ENCODE peak calls at places on chromosomes 6 and 20, in four cellular contexts. J is heart right ventricle, V is mesendoderm, G is pancreas. W is an unnamed sample.

GRCh38 chr6:78666764-78667163 is 200.6 kb upstream of the IRAK1BP1 start:
- DNase-seq in J (no peak), V (no peak), G (no peak), W (no peak)

GRCh38 chr6:111810321-111811235 is 62.7 kb downstream of the FYN start:
- DNase-seq in J (no peak), V (no peak), G (no peak), W (no peak)

GRCh38 chr6:160132776-160133338 is 11.2 kb downstream of the SLC22A1 start:
- DNase-seq in J (no peak), V (no peak), G (no peak), W (no peak)

GRCh38 chr6:12751694-12752304 is 35.2 kb downstream of the PHACTR1 start:
- DNase-seq in J (peak), V (peak), G (peak), W (no peak)

GRCh38 chr6:56009620-56010019 is 134.2 kb upstream of the BMP5 start:
- DNase-seq in J (no peak), V (no peak), G (no peak), W (no peak)

GRCh38 chr6:32190054-32190945 is at the start of gene PBX2:
- DNase-seq in J (peak), V (peak), G (peak), W (peak)

GRCh38 chr6:121531658-121532167 is 96.3 kb downstream of the GJA1 start:
- DNase-seq in J (no peak), V (peak), G (no peak), W (no peak)

GRCh38 chr6:82555801-82556200 is 192.2 kb downstream of the TPBG start:
- DNase-seq in J (no peak), V (no peak), G (no peak), W (no peak)

GRCh38 chr6:31465718-31466117 is 32.2 kb upstream of the MICB start:
- DNase-seq in J (no peak), V (no peak), G (no peak), W (no peak)

GRCh38 chr20:38926934-38927616 is 858 bp downstream of the FAM83D start:
- DNase-seq in J (no peak), V (peak), G (no peak), W (no peak)

GRCh38 chr20:43975096-43975768 is 60.6 kb downstream of the TOX2 start:
- DNase-seq in J (no peak), V (peak), G (no peak), W (no peak)

GRCh38 chr20:56630506-56631317 is 1.6 kb downstream of the TFAP2C start:
- DNase-seq in J (peak), V (peak), G (no peak), W (no peak)

GRCh38 chr20:16124491-16124890 is 448.8 kb downstream of the KIF16B start:
- DNase-seq in J (no peak), V (no peak), G (no peak), W (no peak)

GRCh38 chr6:80425089-80425823 is 318.8 kb downstream of the BCKDHB start:
- DNase-seq in J (no peak), V (no peak), G (no peak), W (no peak)

GRCh38 chr6:112007805-112008204 is 46.1 kb upstream of the CCN6 start:
- DNase-seq in J (no peak), V (no peak), G (peak), W (no peak)

GRCh38 chr6:113908801-113909200 is 51.7 kb downstream of the MARCKS start:
- DNase-seq in J (no peak), V (peak), G (no peak), W (no peak)

GRCh38 chr6:41650120-41650519 is 11.9 kb downstream of the MDFI start:
- DNase-seq in J (no peak), V (no peak), G (no peak), W (no peak)

GRCh38 chr6:89602713-89603112 is 35.8 kb downstream of the LYRM2 start:
- DNase-seq in J (no peak), V (no peak), G (no peak), W (no peak)
- H3K27ac ChIP-seq in J (no peak), V (no peak), G (no peak), W (no peak)

GRCh38 chr6:39926668-39927067 is 7.6 kb downstream of the MOCS1 start:
- DNase-seq in J (no peak), V (no peak), G (no peak), W (no peak)
- H3K27ac ChIP-seq in J (no peak), V (no peak), G (no peak), W (peak)

GRCh38 chr20:59811681-59812171 is 121.7 kb downstream of the SYCP2 start:
- DNase-seq in J (no peak), V (no peak), G (no peak), W (no peak)
- H3K27ac ChIP-seq in J (no peak), V (no peak), G (no peak), W (no peak)

DNA sequence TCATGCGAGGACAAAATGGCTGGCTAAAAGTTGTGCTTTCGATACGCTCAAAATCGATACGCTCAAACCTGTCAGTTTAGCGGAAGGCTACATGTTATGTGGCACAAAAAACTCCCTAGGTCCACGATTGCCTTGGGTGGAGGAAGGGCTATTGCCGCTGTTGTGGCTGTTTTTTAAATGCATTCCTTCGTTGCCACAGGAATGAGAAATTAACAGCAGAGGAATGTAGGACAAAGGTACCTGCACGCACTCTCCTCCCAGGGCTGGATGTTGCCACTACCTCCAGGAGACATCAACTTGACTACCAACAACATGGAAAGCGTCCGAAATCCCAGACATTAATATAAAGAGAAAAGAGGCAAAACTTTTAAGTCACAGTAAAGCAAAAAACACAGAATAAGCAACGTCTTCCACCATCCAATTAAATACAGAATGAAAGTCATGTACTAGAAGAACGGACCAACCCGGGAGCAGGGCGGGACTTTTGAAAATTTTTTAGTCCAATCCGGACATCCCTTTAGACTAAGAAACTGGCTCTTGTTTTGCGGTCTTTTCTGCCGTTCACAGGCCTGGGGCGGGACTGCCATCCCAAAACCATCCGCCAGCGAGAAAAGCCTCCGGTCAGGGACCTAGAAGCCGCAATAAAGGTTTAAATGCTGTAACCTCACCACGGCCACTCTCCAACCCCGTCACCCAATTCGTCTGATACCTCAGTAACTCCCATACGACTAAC is 32.1 kb upstream of the HFE start:
- DNase-seq in J (peak), V (peak), G (peak), W (peak)
- H3K27ac ChIP-seq in J (peak), V (peak), G (peak), W (peak)

GRCh38 chr20:58016779-58017178 is 211.7 kb downstream of the ANKRD60 start:
- DNase-seq in J (no peak), V (no peak), G (no peak), W (no peak)
- H3K27ac ChIP-seq in J (no peak), V (no peak), G (peak), W (no peak)

DNA sequence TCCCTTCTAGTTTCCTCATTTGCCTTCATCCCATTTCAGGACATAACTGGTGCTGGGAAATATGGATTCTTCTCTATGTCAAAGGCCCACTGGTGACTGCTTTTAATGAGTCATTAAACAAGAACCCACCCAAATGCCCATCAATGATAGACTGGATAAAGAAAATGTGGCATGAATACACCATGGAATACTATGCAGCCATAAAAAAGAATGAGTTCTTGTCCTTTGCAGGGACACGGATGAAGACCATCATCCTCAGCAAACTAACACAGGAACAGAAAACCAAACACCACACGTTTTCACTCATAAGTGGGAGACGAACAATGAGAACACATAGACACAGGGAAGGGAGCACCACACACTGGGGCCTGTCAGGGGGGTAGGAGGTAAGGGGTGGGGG is 310.7 kb downstream of the ESR1 start:
- DNase-seq in J (no peak), V (no peak), G (no peak), W (no peak)
- H3K27ac ChIP-seq in J (no peak), V (no peak), G (no peak), W (no peak)

GRCh38 chr6:87700351-87700728 is 1.7 kb downstream of the AKIRIN2 start:
- DNase-seq in J (no peak), V (no peak), G (no peak), W (no peak)
- H3K27ac ChIP-seq in J (peak), V (no peak), G (peak), W (peak)

DNA sequence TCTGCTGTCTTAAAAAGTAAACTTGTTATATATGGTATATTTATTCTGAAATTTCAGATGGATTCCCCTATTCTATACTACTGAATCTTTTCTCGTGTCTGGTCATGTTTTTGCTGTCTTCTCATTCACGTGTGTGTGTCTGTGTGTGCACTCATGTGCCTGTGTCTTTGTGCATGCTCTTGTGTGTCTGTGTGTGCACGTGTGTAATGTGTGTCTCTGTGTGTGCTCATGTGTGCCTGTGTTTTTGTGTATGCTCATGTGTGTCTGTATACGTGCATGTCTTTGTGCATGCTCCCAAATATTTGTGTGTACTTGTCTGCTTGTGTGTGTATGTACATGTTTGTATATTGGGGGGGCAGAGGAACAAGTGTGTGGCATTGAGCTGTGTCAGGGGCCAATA is 34.0 kb downstream of the PRR18 start:
- DNase-seq in J (no peak), V (no peak), G (no peak), W (no peak)
- H3K27ac ChIP-seq in J (no peak), V (no peak), G (no peak), W (no peak)

GRCh38 chr20:51750770-51751388 is 17.3 kb downstream of the ATP9A start:
- DNase-seq in J (no peak), V (no peak), G (no peak), W (no peak)

GRCh38 chr20:51750037-51750769 is 18.0 kb downstream of the ATP9A start:
- DNase-seq in J (peak), V (peak), G (peak), W (peak)

GRCh38 chr20:51749674-51750036 is 18.5 kb downstream of the ATP9A start:
- DNase-seq in J (no peak), V (no peak), G (no peak), W (no peak)

GRCh38 chr20:51756653-51757052 is 11.5 kb downstream of the ATP9A start:
- DNase-seq in J (no peak), V (no peak), G (no peak), W (no peak)

DNA sequence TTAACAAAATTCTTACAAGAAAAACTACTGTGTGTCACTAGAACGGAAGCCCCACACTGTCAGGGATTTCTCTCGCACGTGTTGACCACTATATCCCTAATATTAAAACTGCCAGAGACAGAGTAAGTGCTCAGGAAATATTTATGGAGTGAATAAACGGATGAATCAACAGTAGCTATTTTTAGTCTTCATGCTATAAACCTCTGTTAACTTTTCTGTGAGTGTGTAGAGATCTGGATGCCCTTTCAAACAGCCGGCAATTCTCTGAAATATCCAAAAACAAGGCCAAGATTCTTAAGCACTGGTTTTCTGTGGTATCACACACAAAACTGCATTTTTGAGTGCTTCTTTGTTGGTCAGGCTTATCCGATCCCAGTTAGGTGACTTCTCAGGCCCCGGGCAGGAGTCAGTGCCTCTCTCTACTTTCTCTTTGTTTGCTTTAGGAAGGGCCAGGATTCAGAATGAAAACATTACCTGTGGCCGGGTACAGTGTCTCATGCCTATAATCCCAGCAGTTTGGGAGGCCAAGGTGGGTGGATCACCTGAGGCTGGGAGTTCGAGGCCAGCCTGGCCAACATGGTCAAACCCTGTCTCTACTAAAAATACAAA is 15.7 kb downstream of the ATP9A start:
- DNase-seq in J (no peak), V (no peak), G (no peak), W (no peak)
- H3K27ac ChIP-seq in J (no peak), V (no peak), G (peak), W (peak)